ENCODE peak calls at places on chromosomes 13 and 19, in six cellular contexts. One of them, this sample, is unnamed. For H3K4me1 and H3K36me3, the result is how much of the 10 kb centered on the place peaks cover.

GRCh38 chr19:55443824-55444719 is 972 bp upstream of the SHISA7 start:
- DNase-seq in tibial nerve: no peak
- DNase-seq in endodermal cell: no peak
- DNase-seq in breast epithelium: no peak
- DNase-seq in neural progenitor cell: no peak
- DNase-seq in cardiac muscle cell: no peak
- DNase-seq in this sample: no peak

GRCh38 chr19:14804755-14805154 is 26.4 kb upstream of the ADGRE2 start:
- DNase-seq in tibial nerve: no peak
- DNase-seq in endodermal cell: no peak
- DNase-seq in breast epithelium: no peak
- DNase-seq in neural progenitor cell: no peak
- DNase-seq in cardiac muscle cell: no peak
- DNase-seq in this sample: no peak

GRCh38 chr13:48266967-48267639 is 34.1 kb downstream of the ITM2B start:
- DNase-seq in tibial nerve: no peak
- DNase-seq in endodermal cell: no peak
- DNase-seq in breast epithelium: no peak
- DNase-seq in neural progenitor cell: no peak
- DNase-seq in cardiac muscle cell: no peak
- DNase-seq in this sample: no peak

GRCh38 chr19:49439841-49440240 is 1.5 kb downstream of the SLC17A7 start:
- DNase-seq in tibial nerve: no peak
- DNase-seq in endodermal cell: no peak
- DNase-seq in breast epithelium: no peak
- DNase-seq in neural progenitor cell: no peak
- DNase-seq in cardiac muscle cell: no peak
- DNase-seq in this sample: no peak

GRCh38 chr13:96027496-96027895 is 25.7 kb downstream of the UGGT2 start:
- DNase-seq in tibial nerve: no peak
- DNase-seq in endodermal cell: no peak
- DNase-seq in breast epithelium: no peak
- DNase-seq in neural progenitor cell: no peak
- DNase-seq in cardiac muscle cell: no peak
- DNase-seq in this sample: no peak

GRCh38 chr19:49340069-49340864 is 5.1 kb downstream of the CD37 start:
- DNase-seq in tibial nerve: peak
- DNase-seq in endodermal cell: peak
- DNase-seq in breast epithelium: peak
- DNase-seq in neural progenitor cell: peak
- DNase-seq in cardiac muscle cell: peak
- DNase-seq in this sample: no peak

GRCh38 chr13:42350141-42350540 is 78.2 kb downstream of the AKAP11 start:
- DNase-seq in tibial nerve: no peak
- DNase-seq in endodermal cell: peak
- DNase-seq in breast epithelium: no peak
- DNase-seq in neural progenitor cell: no peak
- DNase-seq in cardiac muscle cell: no peak
- DNase-seq in this sample: no peak

GRCh38 chr13:68190826-68191225 is 960.7 kb upstream of the PCDH9 start:
- DNase-seq in tibial nerve: no peak
- DNase-seq in endodermal cell: no peak
- DNase-seq in breast epithelium: no peak
- DNase-seq in neural progenitor cell: no peak
- DNase-seq in cardiac muscle cell: no peak
- DNase-seq in this sample: no peak

GRCh38 chr13:95100525-95101121 is 200.6 kb downstream of the ABCC4 start:
- DNase-seq in tibial nerve: no peak
- DNase-seq in endodermal cell: no peak
- DNase-seq in breast epithelium: no peak
- DNase-seq in neural progenitor cell: peak
- DNase-seq in cardiac muscle cell: no peak
- DNase-seq in this sample: no peak

GRCh38 chr13:110403315-110403714 is 96.2 kb downstream of the COL4A2 start:
- DNase-seq in tibial nerve: no peak
- DNase-seq in endodermal cell: no peak
- DNase-seq in breast epithelium: no peak
- DNase-seq in neural progenitor cell: no peak
- DNase-seq in cardiac muscle cell: no peak
- DNase-seq in this sample: no peak

GRCh38 chr19:7902796-7903243 is 857 bp upstream of the MAP2K7 start:
- DNase-seq in tibial nerve: no peak
- DNase-seq in endodermal cell: peak
- DNase-seq in breast epithelium: no peak
- DNase-seq in neural progenitor cell: no peak
- DNase-seq in cardiac muscle cell: no peak
- DNase-seq in this sample: no peak

GRCh38 chr19:16985403-16985802 is 41.2 kb downstream of the CPAMD8 start:
- DNase-seq in tibial nerve: no peak
- DNase-seq in endodermal cell: no peak
- DNase-seq in breast epithelium: no peak
- DNase-seq in neural progenitor cell: no peak
- DNase-seq in cardiac muscle cell: no peak
- DNase-seq in this sample: no peak
- H3K27ac ChIP-seq in tibial nerve: no peak
- H3K27ac ChIP-seq in endodermal cell: no peak
- H3K27ac ChIP-seq in breast epithelium: no peak
- H3K27ac ChIP-seq in neural progenitor cell: no peak
- H3K27ac ChIP-seq in cardiac muscle cell: no peak
- H3K27ac ChIP-seq in this sample: no peak

GRCh38 chr19:18300930-18301717 is 19.7 kb upstream of the JUND start:
- DNase-seq in tibial nerve: peak
- DNase-seq in endodermal cell: peak
- DNase-seq in breast epithelium: no peak
- DNase-seq in neural progenitor cell: no peak
- DNase-seq in cardiac muscle cell: peak
- DNase-seq in this sample: no peak
- H3K4me1 ChIP-seq in tibial nerve: half or more
- H3K4me1 ChIP-seq in endodermal cell: under half
- H3K4me1 ChIP-seq in breast epithelium: under half
- H3K4me1 ChIP-seq in neural progenitor cell: under half
- H3K4me1 ChIP-seq in cardiac muscle cell: under half
- H3K4me1 ChIP-seq in this sample: under half

GRCh38 chr13:35514166-35514565 is 37.7 kb upstream of the MAB21L1 start:
- DNase-seq in tibial nerve: no peak
- DNase-seq in endodermal cell: no peak
- DNase-seq in breast epithelium: no peak
- DNase-seq in neural progenitor cell: peak
- DNase-seq in cardiac muscle cell: no peak
- DNase-seq in this sample: no peak
- H3K36me3 ChIP-seq in tibial nerve: under half
- H3K36me3 ChIP-seq in endodermal cell: under half
- H3K36me3 ChIP-seq in breast epithelium: under half
- H3K36me3 ChIP-seq in neural progenitor cell: under half
- H3K36me3 ChIP-seq in cardiac muscle cell: under half
- H3K36me3 ChIP-seq in this sample: under half

GRCh38 chr19:5642204-5642603 is 19.3 kb downstream of the SAFB start:
- DNase-seq in tibial nerve: no peak
- DNase-seq in endodermal cell: no peak
- DNase-seq in breast epithelium: no peak
- DNase-seq in neural progenitor cell: no peak
- DNase-seq in cardiac muscle cell: no peak
- DNase-seq in this sample: no peak

GRCh38 chr19:5635427-5635826 is 12.5 kb downstream of the SAFB start:
- DNase-seq in tibial nerve: no peak
- DNase-seq in endodermal cell: no peak
- DNase-seq in breast epithelium: no peak
- DNase-seq in neural progenitor cell: no peak
- DNase-seq in cardiac muscle cell: no peak
- DNase-seq in this sample: no peak

GRCh38 chr19:5643060-5643459 is 20.2 kb downstream of the SAFB start:
- DNase-seq in tibial nerve: no peak
- DNase-seq in endodermal cell: no peak
- DNase-seq in breast epithelium: no peak
- DNase-seq in neural progenitor cell: no peak
- DNase-seq in cardiac muscle cell: no peak
- DNase-seq in this sample: no peak

GRCh38 chr19:5641171-5641570 is 18.3 kb downstream of the SAFB start:
- DNase-seq in tibial nerve: no peak
- DNase-seq in endodermal cell: no peak
- DNase-seq in breast epithelium: peak
- DNase-seq in neural progenitor cell: no peak
- DNase-seq in cardiac muscle cell: no peak
- DNase-seq in this sample: no peak

DNA sequence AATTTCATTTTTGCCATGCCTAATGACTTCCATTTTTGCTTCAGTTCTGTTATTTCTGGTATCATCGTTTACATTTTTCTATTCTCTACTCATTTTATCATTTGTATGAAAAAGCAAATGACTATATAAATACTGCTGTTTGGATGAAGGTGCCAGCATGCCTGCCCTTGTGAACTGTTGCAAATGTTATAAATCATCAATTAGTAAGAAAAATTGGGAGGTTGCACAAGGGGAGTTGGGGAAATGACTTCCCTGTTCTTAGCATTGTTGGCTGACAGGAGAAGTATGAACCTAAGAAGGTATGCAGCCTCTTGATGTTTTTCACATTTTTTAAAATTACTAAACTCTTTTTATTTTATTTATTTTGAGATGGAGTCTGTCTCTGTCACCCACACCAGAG is 15.1 kb downstream of the SAFB start:
- DNase-seq in tibial nerve: no peak
- DNase-seq in endodermal cell: no peak
- DNase-seq in breast epithelium: no peak
- DNase-seq in neural progenitor cell: no peak
- DNase-seq in cardiac muscle cell: no peak
- DNase-seq in this sample: no peak
- H3K27ac ChIP-seq in tibial nerve: no peak
- H3K27ac ChIP-seq in endodermal cell: no peak
- H3K27ac ChIP-seq in breast epithelium: no peak
- H3K27ac ChIP-seq in neural progenitor cell: no peak
- H3K27ac ChIP-seq in cardiac muscle cell: no peak
- H3K27ac ChIP-seq in this sample: no peak

GRCh38 chr19:46413262-46414031 is at the start of gene CCDC8:
- DNase-seq in tibial nerve: peak
- DNase-seq in endodermal cell: peak
- DNase-seq in breast epithelium: peak
- DNase-seq in neural progenitor cell: peak
- DNase-seq in cardiac muscle cell: peak
- DNase-seq in this sample: no peak

GRCh38 chr19:46410205-46411087 is 2.9 kb downstream of the CCDC8 start:
- DNase-seq in tibial nerve: no peak
- DNase-seq in endodermal cell: no peak
- DNase-seq in breast epithelium: no peak
- DNase-seq in neural progenitor cell: no peak
- DNase-seq in cardiac muscle cell: no peak
- DNase-seq in this sample: no peak

GRCh38 chr19:46412983-46413261 is 442 bp downstream of the CCDC8 start:
- DNase-seq in tibial nerve: no peak
- DNase-seq in endodermal cell: no peak
- DNase-seq in breast epithelium: no peak
- DNase-seq in neural progenitor cell: no peak
- DNase-seq in cardiac muscle cell: no peak
- DNase-seq in this sample: no peak

GRCh38 chr19:46412034-46412982 is 1.1 kb downstream of the CCDC8 start:
- DNase-seq in tibial nerve: no peak
- DNase-seq in endodermal cell: peak
- DNase-seq in breast epithelium: no peak
- DNase-seq in neural progenitor cell: peak
- DNase-seq in cardiac muscle cell: peak
- DNase-seq in this sample: no peak

GRCh38 chr19:46411088-46412033 is 2.0 kb downstream of the CCDC8 start:
- DNase-seq in tibial nerve: no peak
- DNase-seq in endodermal cell: no peak
- DNase-seq in breast epithelium: no peak
- DNase-seq in neural progenitor cell: no peak
- DNase-seq in cardiac muscle cell: no peak
- DNase-seq in this sample: no peak
- H3K4me1 ChIP-seq in tibial nerve: half or more
- H3K4me1 ChIP-seq in endodermal cell: under half
- H3K4me1 ChIP-seq in breast epithelium: under half
- H3K4me1 ChIP-seq in neural progenitor cell: under half
- H3K4me1 ChIP-seq in cardiac muscle cell: under half
- H3K4me1 ChIP-seq in this sample: under half

This sample was measured in CD8-positive, alpha-beta memory T cell.